ENCODE peak calls at places on chromosomes 12 and 14, in four cellular contexts. One of them, this sample, is unnamed.

GRCh38 chr14:32679927-32680612 is 258.6 kb upstream of the NPAS3 start:
- DNase-seq in WERI-Rb-1: no peak
- DNase-seq in kidney epithelial cell: no peak
- DNase-seq in WTC11: no peak
- DNase-seq in this sample: no peak

GRCh38 chr12:102629262-102629888 is 149.0 kb upstream of the IGF1 start:
- DNase-seq in WERI-Rb-1: no peak
- DNase-seq in kidney epithelial cell: no peak
- DNase-seq in WTC11: no peak
- DNase-seq in this sample: no peak

GRCh38 chr12:32559434-32559833 is 119.7 kb upstream of the DNM1L start:
- DNase-seq in WERI-Rb-1: no peak
- DNase-seq in kidney epithelial cell: no peak
- DNase-seq in WTC11: no peak
- DNase-seq in this sample: no peak

GRCh38 chr14:75875958-75876357 is 105.8 kb downstream of the TGFB3 start:
- DNase-seq in WERI-Rb-1: no peak
- DNase-seq in kidney epithelial cell: no peak
- DNase-seq in WTC11: no peak
- DNase-seq in this sample: no peak

GRCh38 chr12:106084048-106084671 is 54.6 kb downstream of the NUAK1 start:
- DNase-seq in WERI-Rb-1: no peak
- DNase-seq in kidney epithelial cell: peak; percentile 89
- DNase-seq in WTC11: peak; percentile 57
- DNase-seq in this sample: no peak

GRCh38 chr14:59677771-59678211 is 101.2 kb upstream of the CCDC175 start:
- DNase-seq in WERI-Rb-1: no peak
- DNase-seq in kidney epithelial cell: no peak
- DNase-seq in WTC11: no peak
- DNase-seq in this sample: no peak

GRCh38 chr14:32826404-32827082 is 112.1 kb upstream of the NPAS3 start:
- DNase-seq in WERI-Rb-1: peak; percentile 12
- DNase-seq in kidney epithelial cell: no peak
- DNase-seq in WTC11: peak; percentile 17
- DNase-seq in this sample: no peak

GRCh38 chr12:120264511-120265202 is 873 bp downstream of the PXN start:
- DNase-seq in WERI-Rb-1: no peak
- DNase-seq in kidney epithelial cell: no peak
- DNase-seq in WTC11: no peak
- DNase-seq in this sample: no peak

GRCh38 chr12:104372721-104373335 is 69.3 kb downstream of the EID3 start:
- DNase-seq in WERI-Rb-1: no peak
- DNase-seq in kidney epithelial cell: no peak
- DNase-seq in WTC11: no peak
- DNase-seq in this sample: no peak

GRCh38 chr12:64714551-64714968 is 44.6 kb downstream of the GNS start:
- DNase-seq in WERI-Rb-1: no peak
- DNase-seq in kidney epithelial cell: no peak
- DNase-seq in WTC11: no peak
- DNase-seq in this sample: no peak

DNA sequence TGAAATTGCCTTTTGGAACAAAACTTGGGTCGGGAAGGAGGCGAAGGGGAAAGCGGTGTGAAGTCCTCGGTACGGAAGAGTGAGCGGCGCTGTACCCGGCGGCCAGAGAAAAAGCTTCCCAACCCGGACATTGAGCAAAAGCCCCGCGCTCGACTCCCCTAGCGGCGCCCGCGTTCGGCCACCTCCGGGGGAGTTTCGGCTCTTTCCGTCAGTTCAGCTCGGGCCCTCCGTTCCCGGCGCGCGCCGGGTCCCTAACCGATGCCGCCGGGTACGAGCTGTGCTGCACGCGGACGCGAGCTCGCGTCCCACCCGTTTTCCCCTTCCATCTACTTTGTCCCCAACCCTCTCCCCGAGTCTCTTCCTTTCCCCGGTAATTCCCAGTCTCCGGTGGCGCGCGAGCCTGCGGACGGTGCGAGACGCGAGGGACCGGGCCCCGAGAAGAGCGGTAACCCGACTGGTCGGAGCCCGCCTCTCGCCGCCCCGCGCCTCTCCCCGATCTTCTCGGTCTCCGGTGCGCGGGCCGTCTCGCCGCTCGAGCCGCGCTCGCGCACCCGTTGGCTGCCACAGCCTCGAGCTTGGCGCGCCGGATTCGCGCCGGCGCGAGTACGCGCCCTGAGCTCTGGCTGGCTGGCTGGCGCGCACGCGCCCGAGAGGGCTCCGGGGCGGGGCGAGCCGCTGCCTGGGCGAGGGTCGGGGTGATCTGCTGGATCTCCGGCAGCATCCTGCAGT is 446 bp upstream of the SPATS2 start:
- DNase-seq in WERI-Rb-1: peak; percentile 93
- DNase-seq in kidney epithelial cell: no peak
- DNase-seq in WTC11: peak; percentile 92
- DNase-seq in this sample: no peak
- TF ChIP-seq CTCF in WERI-Rb-1: peak; percentile 17
- TF ChIP-seq CTCF in kidney epithelial cell: peak; percentile 0
- TF ChIP-seq CTCF in WTC11: no peak
- TF ChIP-seq CTCF in this sample: no peak

GRCh38 chr12:86729798-86730197 is 473.6 kb upstream of the MGAT4C start:
- DNase-seq in WERI-Rb-1: no peak
- DNase-seq in kidney epithelial cell: no peak
- DNase-seq in WTC11: no peak
- DNase-seq in this sample: no peak
- TF ChIP-seq CTCF in WERI-Rb-1: no peak
- TF ChIP-seq CTCF in kidney epithelial cell: no peak
- TF ChIP-seq CTCF in WTC11: no peak
- TF ChIP-seq CTCF in this sample: no peak

GRCh38 chr14:94005324-94005723 is 8.2 kb downstream of the CCDC197 start:
- DNase-seq in WERI-Rb-1: no peak
- DNase-seq in kidney epithelial cell: no peak
- DNase-seq in WTC11: peak; percentile 30
- DNase-seq in this sample: no peak
- TF ChIP-seq CTCF in WERI-Rb-1: peak; percentile 43
- TF ChIP-seq CTCF in kidney epithelial cell: peak; percentile 43
- TF ChIP-seq CTCF in WTC11: peak; percentile 42
- TF ChIP-seq CTCF in this sample: peak; percentile 53

GRCh38 chr12:11812558-11813421 is 163.3 kb downstream of the ETV6 start:
- DNase-seq in WERI-Rb-1: no peak
- DNase-seq in kidney epithelial cell: no peak
- DNase-seq in WTC11: peak; percentile 45
- DNase-seq in this sample: no peak
- TF ChIP-seq CTCF in WERI-Rb-1: no peak
- TF ChIP-seq CTCF in kidney epithelial cell: peak; percentile 27
- TF ChIP-seq CTCF in WTC11: no peak
- TF ChIP-seq CTCF in this sample: no peak

DNA sequence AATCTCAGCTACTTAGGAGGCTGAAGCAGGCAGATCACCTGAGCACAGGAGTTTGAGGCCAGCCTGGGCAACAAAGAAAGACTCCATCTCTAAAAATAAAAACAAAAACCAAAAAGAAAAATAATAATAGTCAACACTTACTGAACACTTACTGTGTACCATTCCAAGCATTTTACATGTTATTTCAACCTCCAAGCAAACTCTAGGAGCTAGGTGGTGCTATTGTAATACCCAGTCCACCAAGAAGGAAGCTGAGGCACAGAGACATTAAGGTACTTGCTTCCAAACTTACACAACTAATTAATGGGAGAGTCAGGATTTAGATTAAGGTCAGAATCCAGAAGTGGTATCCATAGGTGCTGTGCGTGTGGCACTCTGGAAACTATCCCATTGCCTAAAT is 13.7 kb upstream of the OR6J1 start:
- DNase-seq in WERI-Rb-1: no peak
- DNase-seq in kidney epithelial cell: no peak
- DNase-seq in WTC11: no peak
- DNase-seq in this sample: no peak
- TF ChIP-seq CTCF in WERI-Rb-1: peak; percentile 46
- TF ChIP-seq CTCF in kidney epithelial cell: peak; percentile 43
- TF ChIP-seq CTCF in WTC11: no peak
- TF ChIP-seq CTCF in this sample: peak; percentile 73

This sample was measured in epithelial cell of proximal tubule.